ENCODE peak calls at places on chromosomes 2 and 18, in seven cellular contexts. P is fibroblast of pulmonary artery, U is right atrium auricular region, A is AG04449, L is heart right ventricle, J is ovary, O is astrocyte. Q is an unnamed sample.

GRCh38 chr2:188765522-188765921 is 208.7 kb upstream of the COL3A1 start:
- DNase-seq in P (peak), U (no peak), A (no peak), L (no peak), J (no peak), O (peak), Q (no peak)

GRCh38 chr2:64938607-64939285 is 50.5 kb upstream of the SLC1A4 start:
- DNase-seq in P (no peak), U (no peak), A (no peak), L (no peak), J (no peak), O (no peak), Q (no peak)

GRCh38 chr2:25887624-25888242 is 9.4 kb upstream of the ASXL2 start:
- DNase-seq in P (no peak), U (no peak), A (no peak), L (no peak), J (no peak), O (no peak), Q (no peak)

GRCh38 chr2:213161759-213162514 is 10.5 kb upstream of the IKZF2 start:
- DNase-seq in P (peak), U (no peak), A (no peak), L (no peak), J (no peak), O (peak), Q (no peak)

GRCh38 chr2:154133823-154134222 is 262.1 kb downstream of the GALNT13 start:
- DNase-seq in P (peak), U (no peak), A (no peak), L (no peak), J (no peak), O (no peak), Q (peak)

GRCh38 chr18:12652861-12653401 is 5.0 kb downstream of the SPIRE1 start:
- DNase-seq in P (peak), U (no peak), A (no peak), L (no peak), J (no peak), O (no peak), Q (no peak)

GRCh38 chr2:174788291-174788929 is 24.1 kb upstream of the CHRNA1 start:
- DNase-seq in P (no peak), U (no peak), A (no peak), L (no peak), J (no peak), O (peak), Q (no peak)

GRCh38 chr2:231785413-231785812 is 832 bp upstream of the COPS7B start:
- DNase-seq in P (no peak), U (no peak), A (no peak), L (no peak), J (no peak), O (no peak), Q (no peak)

GRCh38 chr2:226873051-226873620 is 37.3 kb downstream of the RHBDD1 start:
- DNase-seq in P (no peak), U (no peak), A (no peak), L (no peak), J (no peak), O (peak), Q (no peak)

GRCh38 chr2:215274829-215275228 is 37.0 kb upstream of the ATIC start:
- DNase-seq in P (no peak), U (no peak), A (no peak), L (no peak), J (no peak), O (no peak), Q (no peak)

GRCh38 chr2:234254783-234255521 is 204.4 kb downstream of the SPP2 start:
- DNase-seq in P (no peak), U (no peak), A (no peak), L (no peak), J (no peak), O (peak), Q (no peak)

GRCh38 chr2:181554511-181554910 is 97.3 kb downstream of the ITGA4 start:
- DNase-seq in P (no peak), U (no peak), A (no peak), L (no peak), J (no peak), O (no peak), Q (no peak)

GRCh38 chr2:105725388-105725787 is 19.3 kb upstream of the NCK2 start:
- DNase-seq in P (no peak), U (no peak), A (no peak), L (no peak), J (no peak), O (no peak), Q (no peak)

GRCh38 chr18:58446661-58447060 is 182.2 kb downstream of the ALPK2 start:
- DNase-seq in P (no peak), U (no peak), A (no peak), L (no peak), J (no peak), O (no peak), Q (no peak)

GRCh38 chr18:35104391-35105051 is 63.3 kb downstream of the MAPRE2 start:
- DNase-seq in P (no peak), U (no peak), A (no peak), L (no peak), J (no peak), O (no peak), Q (no peak)
- H3K4me3 ChIP-seq in P (no peak), U (no peak), A (no peak), L (no peak), J (no peak), O (no peak), Q (no peak)

DNA sequence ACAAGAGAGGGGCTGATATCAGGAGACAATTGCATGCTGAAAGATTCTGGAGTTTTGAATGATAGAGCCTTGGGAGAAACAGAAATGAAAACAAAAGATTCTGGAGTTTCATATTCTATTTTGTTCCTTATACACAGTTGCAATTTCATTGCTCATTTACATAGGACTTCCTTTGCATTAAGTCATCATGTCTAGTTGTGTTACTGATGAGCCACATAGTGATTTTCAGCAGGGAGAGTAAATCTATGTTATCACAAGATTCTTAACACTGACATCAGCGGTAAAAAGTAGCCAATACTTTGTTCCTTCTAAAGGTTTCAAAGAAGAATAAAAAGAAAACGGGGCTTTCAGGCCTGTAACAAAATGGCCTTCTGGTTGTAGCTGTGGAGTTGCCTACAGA is 7.1 kb downstream of the ADAM17 start:
- DNase-seq in P (no peak), U (no peak), A (no peak), L (no peak), J (no peak), O (no peak), Q (no peak)
- H3K4me3 ChIP-seq in P (no peak), U (no peak), A (no peak), L (no peak), J (no peak), O (no peak), Q (no peak)

GRCh38 chr18:77053616-77054287 is 78.8 kb downstream of the MBP start:
- DNase-seq in P (no peak), U (no peak), A (no peak), L (no peak), J (no peak), O (no peak), Q (no peak)

GRCh38 chr18:77056399-77057015 is 76.1 kb downstream of the MBP start:
- DNase-seq in P (no peak), U (no peak), A (no peak), L (no peak), J (peak), O (no peak), Q (no peak)

GRCh38 chr18:77055429-77056310 is 76.9 kb downstream of the MBP start:
- DNase-seq in P (no peak), U (no peak), A (no peak), L (no peak), J (no peak), O (no peak), Q (no peak)

GRCh38 chr18:77054288-77054605 is 78.3 kb downstream of the MBP start:
- DNase-seq in P (no peak), U (no peak), A (no peak), L (no peak), J (no peak), O (no peak), Q (no peak)

DNA sequence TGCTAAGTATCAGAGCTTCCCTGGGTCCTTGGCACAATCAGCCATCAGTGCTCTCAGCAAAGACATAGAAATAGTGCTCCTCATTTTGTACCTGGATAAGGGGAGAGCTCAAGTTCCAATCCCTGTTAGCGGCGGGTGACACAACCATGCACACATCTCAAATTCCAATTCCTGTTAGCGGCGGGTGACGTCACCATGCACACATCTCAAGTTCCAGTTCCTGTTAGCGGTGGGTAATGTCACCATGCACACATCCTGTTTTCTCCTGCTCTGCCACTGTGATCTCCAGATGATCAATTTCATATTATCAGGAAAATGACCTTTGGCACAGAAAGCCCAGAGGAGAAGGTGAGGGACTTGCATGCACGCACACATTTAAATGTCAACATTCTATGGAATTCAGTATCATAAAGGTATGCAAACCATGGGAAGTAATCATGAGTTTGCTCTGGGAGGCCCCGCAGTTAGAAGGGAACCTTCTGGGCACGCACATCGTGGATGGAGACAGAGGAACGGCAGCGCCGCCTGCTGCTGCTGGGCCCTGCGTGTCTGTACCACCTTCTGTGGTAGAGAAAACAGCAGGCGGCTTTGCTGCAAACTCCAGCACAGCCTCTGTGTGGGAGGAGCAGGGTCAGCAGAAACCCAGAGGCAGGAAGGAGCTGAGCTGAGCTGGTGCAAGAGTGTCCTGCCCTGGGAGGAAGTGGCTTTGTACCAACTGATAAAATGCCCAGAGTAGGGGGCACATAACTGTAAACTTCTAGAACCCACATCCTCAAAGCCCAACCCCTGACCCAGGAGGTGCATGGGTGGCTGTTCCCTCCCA is 77.8 kb downstream of the MBP start:
- DNase-seq in P (peak), U (peak), A (no peak), L (peak), J (peak), O (peak), Q (peak)
- H3K4me3 ChIP-seq in P (peak), U (peak), A (no peak), L (no peak), J (no peak), O (peak), Q (no peak)

GRCh38 chr2:239939736-239940483 is 85.2 kb downstream of the NDUFA10 start:
- DNase-seq in P (no peak), U (no peak), A (no peak), L (peak), J (peak), O (no peak), Q (no peak)
- H3K4me3 ChIP-seq in P (no peak), U (no peak), A (no peak), L (no peak), J (no peak), O (no peak), Q (no peak)

GRCh38 chr2:237581751-237582746 is 8.5 kb downstream of the RAB17 start:
- DNase-seq in P (peak), U (peak), A (peak), L (peak), J (peak), O (peak), Q (no peak)
- H3K4me3 ChIP-seq in P (no peak), U (peak), A (no peak), L (peak), J (no peak), O (no peak), Q (peak)

GRCh38 chr2:166126014-166126639 is 1.7 kb downstream of the SCN1A start:
- DNase-seq in P (peak), U (no peak), A (peak), L (no peak), J (no peak), O (peak), Q (peak)
- H3K4me3 ChIP-seq in P (no peak), U (no peak), A (no peak), L (no peak), J (no peak), O (no peak), Q (no peak)

DNA sequence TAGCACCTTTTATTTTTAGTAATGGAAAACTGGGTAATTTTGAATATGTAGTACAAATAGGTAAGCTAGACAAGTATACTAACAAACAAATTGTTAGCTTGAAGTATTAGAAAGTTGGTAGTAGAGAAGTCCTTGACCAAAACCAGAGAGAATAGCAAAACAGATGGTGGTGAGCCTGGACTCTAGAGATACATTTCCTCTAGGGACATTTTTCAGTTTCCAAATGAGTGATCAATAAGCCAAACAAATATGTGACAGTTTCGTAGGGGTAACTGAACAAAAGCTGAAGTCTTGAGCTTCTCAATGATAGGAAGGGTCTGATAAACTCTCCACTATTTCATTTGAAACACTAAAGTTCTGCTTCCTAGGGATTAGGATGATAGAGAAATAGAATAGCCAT is 692.0 kb upstream of the FAM98A start:
- DNase-seq in P (no peak), U (no peak), A (no peak), L (no peak), J (no peak), O (no peak), Q (no peak)
- H3K4me3 ChIP-seq in P (no peak), U (no peak), A (no peak), L (no peak), J (no peak), O (no peak), Q (no peak)

GRCh38 chr2:161169335-161169734 is 9.1 kb downstream of the TANK start:
- DNase-seq in P (no peak), U (no peak), A (no peak), L (no peak), J (no peak), O (no peak), Q (no peak)

GRCh38 chr2:161165266-161165665 is 5.0 kb downstream of the TANK start:
- DNase-seq in P (peak), U (no peak), A (peak), L (no peak), J (no peak), O (peak), Q (peak)

GRCh38 chr2:161163438-161163837 is 3.2 kb downstream of the TANK start:
- DNase-seq in P (no peak), U (no peak), A (no peak), L (no peak), J (no peak), O (no peak), Q (no peak)

GRCh38 chr2:161165811-161166210 is 5.6 kb downstream of the TANK start:
- DNase-seq in P (no peak), U (no peak), A (no peak), L (no peak), J (no peak), O (no peak), Q (no peak)

GRCh38 chr2:161166538-161167409 is 6.5 kb downstream of the TANK start:
- DNase-seq in P (no peak), U (no peak), A (no peak), L (no peak), J (no peak), O (peak), Q (no peak)
- H3K4me3 ChIP-seq in P (no peak), U (no peak), A (no peak), L (no peak), J (no peak), O (no peak), Q (no peak)